ENCODE peak calls at places on chromosomes 5 and 9, in seven cellular contexts. One of them, this sample, is unnamed.

GRCh38 chr9:94623253-94623652 is 16.1 kb downstream of the FBP1 start:
- DNase-seq in type B pancreatic cell: no peak
- DNase-seq in choroid plexus epithelial cell: peak
- DNase-seq in tibial nerve: no peak
- DNase-seq in upper lobe of left lung: no peak
- DNase-seq in WTC11: peak
- DNase-seq in cardiac fibroblast: peak
- DNase-seq in this sample: no peak

GRCh38 chr5:54457094-54457531 is 1.6 kb downstream of the HSPB3 start:
- DNase-seq in type B pancreatic cell: no peak
- DNase-seq in choroid plexus epithelial cell: peak
- DNase-seq in tibial nerve: no peak
- DNase-seq in upper lobe of left lung: no peak
- DNase-seq in WTC11: no peak
- DNase-seq in cardiac fibroblast: peak
- DNase-seq in this sample: no peak

GRCh38 chr9:68610016-68610415 is 69.3 kb upstream of the TMEM252 start:
- DNase-seq in type B pancreatic cell: no peak
- DNase-seq in choroid plexus epithelial cell: no peak
- DNase-seq in tibial nerve: no peak
- DNase-seq in upper lobe of left lung: no peak
- DNase-seq in WTC11: no peak
- DNase-seq in cardiac fibroblast: no peak
- DNase-seq in this sample: no peak

GRCh38 chr5:59716029-59716428 is 177.5 kb downstream of the PDE4D start:
- DNase-seq in type B pancreatic cell: no peak
- DNase-seq in choroid plexus epithelial cell: peak
- DNase-seq in tibial nerve: no peak
- DNase-seq in upper lobe of left lung: no peak
- DNase-seq in WTC11: no peak
- DNase-seq in cardiac fibroblast: no peak
- DNase-seq in this sample: no peak

GRCh38 chr5:457195-457961 is 14.4 kb downstream of the EXOC3 start:
- DNase-seq in type B pancreatic cell: no peak
- DNase-seq in choroid plexus epithelial cell: no peak
- DNase-seq in tibial nerve: no peak
- DNase-seq in upper lobe of left lung: peak
- DNase-seq in WTC11: no peak
- DNase-seq in cardiac fibroblast: no peak
- DNase-seq in this sample: no peak

GRCh38 chr5:178115136-178115834 is 2.0 kb downstream of the N4BP3 start:
- DNase-seq in type B pancreatic cell: no peak
- DNase-seq in choroid plexus epithelial cell: no peak
- DNase-seq in tibial nerve: no peak
- DNase-seq in upper lobe of left lung: no peak
- DNase-seq in WTC11: peak
- DNase-seq in cardiac fibroblast: no peak
- DNase-seq in this sample: no peak

GRCh38 chr5:172891716-172892421 is 57.8 kb downstream of the ERGIC1 start:
- DNase-seq in type B pancreatic cell: no peak
- DNase-seq in choroid plexus epithelial cell: peak
- DNase-seq in tibial nerve: no peak
- DNase-seq in upper lobe of left lung: no peak
- DNase-seq in WTC11: no peak
- DNase-seq in cardiac fibroblast: peak
- DNase-seq in this sample: no peak

GRCh38 chr5:138611295-138612220 is 36.4 kb upstream of the HSPA9 start:
- DNase-seq in type B pancreatic cell: no peak
- DNase-seq in choroid plexus epithelial cell: peak
- DNase-seq in tibial nerve: no peak
- DNase-seq in upper lobe of left lung: no peak
- DNase-seq in WTC11: peak
- DNase-seq in cardiac fibroblast: peak
- DNase-seq in this sample: peak

GRCh38 chr5:158435161-158435616 is 576.2 kb upstream of the CLINT1 start:
- DNase-seq in type B pancreatic cell: no peak
- DNase-seq in choroid plexus epithelial cell: peak
- DNase-seq in tibial nerve: no peak
- DNase-seq in upper lobe of left lung: no peak
- DNase-seq in WTC11: no peak
- DNase-seq in cardiac fibroblast: no peak
- DNase-seq in this sample: no peak

GRCh38 chr9:18985464-18985951 is 47.5 kb downstream of the SAXO1 start:
- DNase-seq in type B pancreatic cell: no peak
- DNase-seq in choroid plexus epithelial cell: peak
- DNase-seq in tibial nerve: no peak
- DNase-seq in upper lobe of left lung: no peak
- DNase-seq in WTC11: no peak
- DNase-seq in cardiac fibroblast: no peak
- DNase-seq in this sample: no peak

GRCh38 chr5:95403996-95404395 is 12.8 kb downstream of the FAM81B start:
- DNase-seq in type B pancreatic cell: no peak
- DNase-seq in choroid plexus epithelial cell: no peak
- DNase-seq in tibial nerve: no peak
- DNase-seq in upper lobe of left lung: no peak
- DNase-seq in WTC11: no peak
- DNase-seq in cardiac fibroblast: no peak
- DNase-seq in this sample: no peak

DNA sequence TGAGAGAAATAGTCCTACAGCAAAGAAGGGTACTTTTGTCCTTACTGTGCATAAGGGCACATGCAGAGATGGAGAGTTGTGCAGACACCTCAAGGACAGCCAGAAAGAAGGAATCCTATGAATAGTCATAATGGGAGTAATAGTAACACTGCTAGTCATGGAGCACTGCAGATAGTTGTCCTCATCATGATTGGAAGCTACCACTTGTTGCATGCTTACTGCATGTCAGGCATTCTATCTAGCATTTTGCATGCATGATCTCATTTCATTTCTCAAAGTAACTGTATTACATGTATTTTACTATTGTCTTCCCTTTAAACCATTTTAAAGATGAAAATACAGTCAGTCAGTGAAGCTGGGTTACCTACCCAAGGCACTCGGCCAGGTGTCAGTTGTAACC is 81.3 kb downstream of the PIK3R1 start:
- DNase-seq in type B pancreatic cell: no peak
- DNase-seq in choroid plexus epithelial cell: no peak
- DNase-seq in tibial nerve: no peak
- DNase-seq in upper lobe of left lung: no peak
- DNase-seq in WTC11: no peak
- DNase-seq in cardiac fibroblast: no peak
- DNase-seq in this sample: no peak
- TF ChIP-seq CTCF in type B pancreatic cell: no peak
- TF ChIP-seq CTCF in choroid plexus epithelial cell: no peak
- TF ChIP-seq CTCF in tibial nerve: no peak
- TF ChIP-seq CTCF in upper lobe of left lung: no peak
- TF ChIP-seq CTCF in WTC11: no peak
- TF ChIP-seq CTCF in cardiac fibroblast: no peak
- TF ChIP-seq CTCF in this sample: no peak

GRCh38 chr5:81853005-81853357 is 102.1 kb upstream of the SSBP2 start:
- DNase-seq in type B pancreatic cell: no peak
- DNase-seq in choroid plexus epithelial cell: no peak
- DNase-seq in tibial nerve: no peak
- DNase-seq in upper lobe of left lung: no peak
- DNase-seq in WTC11: no peak
- DNase-seq in cardiac fibroblast: no peak
- DNase-seq in this sample: no peak

GRCh38 chr5:81852277-81853004 is 101.5 kb upstream of the SSBP2 start:
- DNase-seq in type B pancreatic cell: no peak
- DNase-seq in choroid plexus epithelial cell: peak
- DNase-seq in tibial nerve: no peak
- DNase-seq in upper lobe of left lung: peak
- DNase-seq in WTC11: peak
- DNase-seq in cardiac fibroblast: peak
- DNase-seq in this sample: peak

GRCh38 chr5:81854915-81855314 is 104.0 kb upstream of the SSBP2 start:
- DNase-seq in type B pancreatic cell: no peak
- DNase-seq in choroid plexus epithelial cell: no peak
- DNase-seq in tibial nerve: no peak
- DNase-seq in upper lobe of left lung: no peak
- DNase-seq in WTC11: no peak
- DNase-seq in cardiac fibroblast: no peak
- DNase-seq in this sample: no peak

GRCh38 chr5:81855576-81855975 is 104.7 kb upstream of the SSBP2 start:
- DNase-seq in type B pancreatic cell: no peak
- DNase-seq in choroid plexus epithelial cell: no peak
- DNase-seq in tibial nerve: no peak
- DNase-seq in upper lobe of left lung: no peak
- DNase-seq in WTC11: no peak
- DNase-seq in cardiac fibroblast: no peak
- DNase-seq in this sample: no peak

DNA sequence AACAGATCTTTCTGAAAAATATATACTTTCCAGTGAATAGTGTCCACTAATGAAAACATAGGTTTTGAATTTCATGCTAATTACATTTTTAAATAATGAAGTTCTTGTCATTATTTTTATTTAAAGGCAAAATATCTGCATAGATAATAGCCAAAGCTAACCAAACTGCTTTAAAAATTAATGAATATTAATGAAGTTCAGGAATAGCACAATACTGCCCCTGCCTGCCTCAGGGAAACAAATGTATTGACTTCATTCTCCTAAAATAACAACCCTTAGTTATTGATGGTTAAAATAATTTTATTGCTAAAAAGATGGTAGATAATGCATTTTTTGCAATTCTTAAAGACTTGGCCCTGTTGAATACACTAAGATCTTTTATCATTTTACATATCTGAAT is 103.6 kb upstream of the SSBP2 start:
- DNase-seq in type B pancreatic cell: no peak
- DNase-seq in choroid plexus epithelial cell: peak
- DNase-seq in tibial nerve: no peak
- DNase-seq in upper lobe of left lung: no peak
- DNase-seq in WTC11: no peak
- DNase-seq in cardiac fibroblast: no peak
- DNase-seq in this sample: no peak
- TF ChIP-seq CTCF in type B pancreatic cell: peak
- TF ChIP-seq CTCF in choroid plexus epithelial cell: peak
- TF ChIP-seq CTCF in tibial nerve: peak
- TF ChIP-seq CTCF in upper lobe of left lung: no peak
- TF ChIP-seq CTCF in WTC11: no peak
- TF ChIP-seq CTCF in cardiac fibroblast: peak
- TF ChIP-seq CTCF in this sample: no peak

GRCh38 chr9:90642570-90643539 is at the start of gene DIRAS2:
- DNase-seq in type B pancreatic cell: peak
- DNase-seq in choroid plexus epithelial cell: peak
- DNase-seq in tibial nerve: no peak
- DNase-seq in upper lobe of left lung: peak
- DNase-seq in WTC11: peak
- DNase-seq in cardiac fibroblast: peak
- DNase-seq in this sample: peak
- TF ChIP-seq CTCF in type B pancreatic cell: peak
- TF ChIP-seq CTCF in choroid plexus epithelial cell: peak
- TF ChIP-seq CTCF in tibial nerve: no peak
- TF ChIP-seq CTCF in upper lobe of left lung: peak
- TF ChIP-seq CTCF in WTC11: no peak
- TF ChIP-seq CTCF in cardiac fibroblast: peak
- TF ChIP-seq CTCF in this sample: peak

GRCh38 chr5:171390883-171391677 is 3.4 kb downstream of the NPM1 start:
- DNase-seq in type B pancreatic cell: no peak
- DNase-seq in choroid plexus epithelial cell: no peak
- DNase-seq in tibial nerve: no peak
- DNase-seq in upper lobe of left lung: no peak
- DNase-seq in WTC11: no peak
- DNase-seq in cardiac fibroblast: no peak
- DNase-seq in this sample: no peak

GRCh38 chr5:171386861-171387254 is 791 bp upstream of the NPM1 start:
- DNase-seq in type B pancreatic cell: no peak
- DNase-seq in choroid plexus epithelial cell: no peak
- DNase-seq in tibial nerve: no peak
- DNase-seq in upper lobe of left lung: no peak
- DNase-seq in WTC11: no peak
- DNase-seq in cardiac fibroblast: peak
- DNase-seq in this sample: peak

GRCh38 chr5:171387255-171387969 is at the start of gene NPM1:
- DNase-seq in type B pancreatic cell: peak
- DNase-seq in choroid plexus epithelial cell: peak
- DNase-seq in tibial nerve: peak
- DNase-seq in upper lobe of left lung: peak
- DNase-seq in WTC11: peak
- DNase-seq in cardiac fibroblast: peak
- DNase-seq in this sample: peak

GRCh38 chr5:171387970-171388815 is 544 bp downstream of the NPM1 start:
- DNase-seq in type B pancreatic cell: peak
- DNase-seq in choroid plexus epithelial cell: peak
- DNase-seq in tibial nerve: peak
- DNase-seq in upper lobe of left lung: peak
- DNase-seq in WTC11: peak
- DNase-seq in cardiac fibroblast: peak
- DNase-seq in this sample: peak

DNA sequence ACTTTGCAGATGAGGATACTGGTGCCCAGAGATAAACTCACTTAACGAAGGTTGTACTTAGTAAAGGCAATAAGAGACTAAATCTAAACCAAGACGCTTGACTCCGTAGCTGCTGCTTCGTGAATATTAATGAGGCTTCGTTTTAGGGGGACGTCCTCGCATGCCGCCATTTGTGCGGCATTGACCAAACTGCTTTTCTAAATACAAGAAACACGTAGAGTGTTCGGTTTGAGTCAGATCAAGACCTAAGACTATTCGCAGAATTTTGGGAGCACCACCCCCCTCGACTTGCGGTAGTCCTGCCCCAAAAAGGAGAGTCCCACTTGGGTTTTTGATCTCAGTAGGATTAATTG is 1.1 kb downstream of the NPM1 start:
- DNase-seq in type B pancreatic cell: no peak
- DNase-seq in choroid plexus epithelial cell: no peak
- DNase-seq in tibial nerve: no peak
- DNase-seq in upper lobe of left lung: no peak
- DNase-seq in WTC11: no peak
- DNase-seq in cardiac fibroblast: no peak
- DNase-seq in this sample: no peak
- TF ChIP-seq CTCF in type B pancreatic cell: no peak
- TF ChIP-seq CTCF in choroid plexus epithelial cell: no peak
- TF ChIP-seq CTCF in tibial nerve: no peak
- TF ChIP-seq CTCF in upper lobe of left lung: no peak
- TF ChIP-seq CTCF in WTC11: no peak
- TF ChIP-seq CTCF in cardiac fibroblast: no peak
- TF ChIP-seq CTCF in this sample: no peak

GRCh38 chr5:92676120-92676838 is 904.7 kb downstream of the NR2F1-AS1 start:
- DNase-seq in type B pancreatic cell: no peak
- DNase-seq in choroid plexus epithelial cell: no peak
- DNase-seq in tibial nerve: no peak
- DNase-seq in upper lobe of left lung: no peak
- DNase-seq in WTC11: no peak
- DNase-seq in cardiac fibroblast: no peak
- DNase-seq in this sample: no peak

GRCh38 chr5:92674322-92674721 is 906.7 kb downstream of the NR2F1-AS1 start:
- DNase-seq in type B pancreatic cell: no peak
- DNase-seq in choroid plexus epithelial cell: no peak
- DNase-seq in tibial nerve: no peak
- DNase-seq in upper lobe of left lung: no peak
- DNase-seq in WTC11: no peak
- DNase-seq in cardiac fibroblast: no peak
- DNase-seq in this sample: no peak

GRCh38 chr5:92676839-92677197 is 904.2 kb downstream of the NR2F1-AS1 start:
- DNase-seq in type B pancreatic cell: no peak
- DNase-seq in choroid plexus epithelial cell: no peak
- DNase-seq in tibial nerve: no peak
- DNase-seq in upper lobe of left lung: no peak
- DNase-seq in WTC11: no peak
- DNase-seq in cardiac fibroblast: no peak
- DNase-seq in this sample: no peak

GRCh38 chr5:92678576-92679105 is 902.4 kb downstream of the NR2F1-AS1 start:
- DNase-seq in type B pancreatic cell: no peak
- DNase-seq in choroid plexus epithelial cell: no peak
- DNase-seq in tibial nerve: no peak
- DNase-seq in upper lobe of left lung: no peak
- DNase-seq in WTC11: no peak
- DNase-seq in cardiac fibroblast: peak
- DNase-seq in this sample: no peak
- TF ChIP-seq CTCF in type B pancreatic cell: peak
- TF ChIP-seq CTCF in choroid plexus epithelial cell: peak
- TF ChIP-seq CTCF in tibial nerve: no peak
- TF ChIP-seq CTCF in upper lobe of left lung: no peak
- TF ChIP-seq CTCF in WTC11: no peak
- TF ChIP-seq CTCF in cardiac fibroblast: peak
- TF ChIP-seq CTCF in this sample: no peak

This sample was measured in mesothelial cell of epicardium.